ENCODE peak calls at places on chromosomes 4 and X, in eight cellular contexts. U is activated naive CD4-positive, alpha-beta T cell treated with anti-CD3 and anti-CD28 coated beads for 36 hours; X is stimulated activated CD8-positive, alpha-beta memory T cell treated with anti-CD3 and anti-CD28 coated beads, Interleukin-15, amount 100 ng/mL, for 48 hours; S is activated T-cell treated with anti-CD3 and anti-CD28 coated beads, Interleukin-2, amount 50 U/mL, for 1 hour; W is activated T-helper 1 cell treated with anti-CD3 and anti-CD28 coated beads, Interleukin-2, amount 50 U/mL, for 16 hours; M is nephron progenitor cell; N is DMS153; C is psoas muscle. E is an unnamed sample.

GRCh38 chr4:47528651-47529050 is 43.6 kb downstream of the ATP10D start:
- DNase-seq in U (no peak), X (no peak), S (no peak), W (no peak), M (no peak), N (no peak), C (no peak), E (no peak)

GRCh38 chrX:86051741-86052140 is 4.4 kb upstream of the CHM start:
- DNase-seq in U (no peak), X (no peak), S (no peak), W (no peak), M (no peak), N (no peak), C (no peak), E (no peak)

GRCh38 chr4:422587-422986 is 76.4 kb downstream of the ZNF721 start:
- DNase-seq in U (no peak), X (no peak), S (no peak), W (no peak), M (no peak), N (no peak), C (no peak), E (no peak)

GRCh38 chr4:20432098-20432497 is 180.4 kb downstream of the SLIT2 start:
- DNase-seq in U (no peak), X (no peak), S (no peak), W (no peak), M (no peak), N (no peak), C (no peak), E (peak)

GRCh38 chr4:142274137-142274536 is 572.0 kb downstream of the INPP4B start:
- DNase-seq in U (no peak), X (no peak), S (no peak), W (no peak), M (no peak), N (no peak), C (no peak), E (no peak)

GRCh38 chr4:112144546-112145325 is 518 bp upstream of the FAM241A start:
- DNase-seq in U (no peak), X (no peak), S (no peak), W (no peak), M (no peak), N (no peak), C (no peak), E (no peak)

GRCh38 chr4:15963001-15963451 is at the start of gene FGFBP2:
- DNase-seq in U (peak), X (peak), S (peak), W (no peak), M (peak), N (peak), C (peak), E (peak)

GRCh38 chr4:181944527-181944926 is 298.7 kb upstream of the TENM3 start:
- DNase-seq in U (no peak), X (no peak), S (no peak), W (no peak), M (no peak), N (peak), C (no peak), E (no peak)

GRCh38 chr4:170139764-170140163 is 50.0 kb upstream of the AADAT start:
- DNase-seq in U (no peak), X (no peak), S (no peak), W (no peak), M (no peak), N (no peak), C (no peak), E (no peak)

GRCh38 chrX:45683914-45684313 is 483.2 kb upstream of the DIPK2B start:
- DNase-seq in U (no peak), X (no peak), S (no peak), W (no peak), M (no peak), N (no peak), C (no peak), E (no peak)

GRCh38 chr4:99510721-99511120 is at the start of gene C4orf17:
- DNase-seq in U (no peak), X (no peak), S (no peak), W (no peak), M (no peak), N (no peak), C (no peak), E (no peak)

GRCh38 chrX:101602077-101602476 is 15.7 kb downstream of the ARMCX6 start:
- DNase-seq in U (no peak), X (no peak), S (no peak), W (no peak), M (no peak), N (no peak), C (no peak), E (no peak)

GRCh38 chr4:171759274-171759673 is 53.9 kb upstream of the GALNTL6 start:
- DNase-seq in U (no peak), X (no peak), S (no peak), W (no peak), M (no peak), N (no peak), C (no peak), E (no peak)

GRCh38 chr4:74534936-74535335 is 90.0 kb downstream of the AREG start:
- DNase-seq in U (no peak), X (no peak), S (no peak), W (no peak), M (no peak), N (no peak), C (no peak), E (no peak)

GRCh38 chr4:185210102-185210981 is 944 bp downstream of the SNX25 start:
- DNase-seq in U (peak), X (peak), S (peak), W (peak), M (peak), N (peak), C (peak), E (peak)

GRCh38 chr4:72302981-72303704 is 265.9 kb downstream of the ADAMTS3 start:
- DNase-seq in U (peak), X (no peak), S (peak), W (peak), M (peak), N (peak), C (no peak), E (peak)

E was measured in hepatocyte.